ENCODE peak calls at places on chromosome 17, in nine cellular contexts. Q is mesenchymal stem cell, A is gastrocnemius medialis, H is GM12865, Y is neural progenitor cell, I is fibroblast of the aortic adventitia, U is A673, E is mesendoderm, M is left lung. R is an unnamed sample.

GRCh38 chr17:61054430-61054829 is 345.2 kb upstream of the TBX2 start:
- DNase-seq in M (no peak), E (no peak), I (peak; percentile 33), U (no peak), A (no peak), Y (no peak), Q (no peak), H (no peak), R (no peak)

GRCh38 chr17:76726766-76727718 is at the start of gene METTL23:
- DNase-seq in M (no peak), U (peak; percentile 69), H (peak; percentile 93), Y (peak; percentile 81), A (peak; percentile 87), Q (peak; percentile 82), E (peak; percentile 79), I (peak; percentile 75), R (peak; percentile 81)

GRCh38 chr17:36934759-36935630 is 2.3 kb upstream of the LHX1 start:
- DNase-seq in E (peak; percentile 79), U (no peak), I (no peak), H (no peak), Q (no peak), A (no peak), Y (peak; percentile 85), M (peak; percentile 78), R (no peak)

GRCh38 chr17:37719866-37720265 is 25.0 kb downstream of the HNF1B start:
- DNase-seq in I (no peak), U (no peak), M (no peak), E (no peak), Q (no peak), Y (no peak), H (no peak), A (no peak), R (no peak)

GRCh38 chr17:8120520-8121443 is 2.5 kb upstream of the ALOXE3 start:
- DNase-seq in U (peak; percentile 91), A (no peak), M (peak; percentile 86), I (peak; percentile 76), Q (peak; percentile 85), E (peak; percentile 93), Y (peak; percentile 87), H (peak; percentile 91), R (peak; percentile 85)

GRCh38 chr17:20991276-20992037 is 51.4 kb downstream of the USP22 start:
- DNase-seq in A (no peak), U (no peak), E (no peak), Y (no peak), Q (no peak), I (no peak), M (no peak), H (no peak), R (no peak)

GRCh38 chr17:2695961-2696760 is 15.4 kb downstream of the CLUH start:
- DNase-seq in A (peak; percentile 14), I (no peak), M (peak; percentile 74), Q (no peak), H (no peak), U (no peak), Y (no peak), E (no peak), R (no peak)

GRCh38 chr17:76036497-76037380 is 9.6 kb upstream of the EVPL start:
- DNase-seq in M (peak; percentile 66), Q (no peak), U (no peak), H (no peak), I (peak; percentile 15), E (no peak), A (no peak), Y (peak; percentile 46), R (no peak)

GRCh38 chr17:5950871-5951270 is 119.3 kb upstream of the WSCD1 start:
- DNase-seq in A (no peak), M (no peak), U (no peak), E (no peak), Q (no peak), H (no peak), I (no peak), Y (peak; percentile 16), R (peak; percentile 86)

GRCh38 chr17:82435601-82436583 is 14.7 kb downstream of the CYBC1 start:
- DNase-seq in M (no peak), Q (no peak), E (no peak), H (no peak), A (no peak), U (no peak), I (no peak), Y (no peak), R (no peak)

GRCh38 chr17:16013943-16014407 is 14.4 kb downstream of the TTC19 start:
- DNase-seq in E (peak; percentile 45), U (peak; percentile 57), Y (peak; percentile 24), I (peak; percentile 82), H (no peak), Q (peak; percentile 86), M (no peak), A (no peak), R (no peak)

GRCh38 chr17:40373324-40373723 is 8.8 kb upstream of the GJD3 start:
- DNase-seq in Q (peak; percentile 82), U (no peak), E (no peak), H (no peak), A (no peak), M (no peak), I (peak; percentile 91), Y (no peak), R (no peak)

GRCh38 chr17:43418441-43419374 is 19.9 kb downstream of the ARL4D start:
- DNase-seq in E (peak; percentile 77), A (no peak), U (peak; percentile 35), I (peak; percentile 82), H (no peak), Y (peak; percentile 22), M (no peak), Q (peak; percentile 93), R (peak; percentile 97)

GRCh38 chr17:46059457-46059856 is 60.4 kb downstream of the STH start:
- DNase-seq in M (no peak), H (no peak), Q (no peak), Y (no peak), E (no peak), I (no peak), U (no peak), A (no peak), R (no peak)
- H3K4me3 ChIP-seq in M (no peak overlapping the region), H (no peak overlapping the region), Q (no peak overlapping the region), Y (no peak overlapping the region), E (no peak overlapping the region), I (no peak overlapping the region), U (no peak overlapping the region), A (no peak overlapping the region), R (no peak overlapping the region)

GRCh38 chr17:50635720-50636144 is 1.1 kb downstream of the ABCC3 start:
- DNase-seq in Q (no peak), E (no peak), U (no peak), M (peak; percentile 2), Y (no peak), H (no peak), I (no peak), A (no peak), R (no peak)
- H3K4me3 ChIP-seq in Q (no peak overlapping the region), E (no peak overlapping the region), U (no peak overlapping the region), M (peak overlapping the region; percentile 68), Y (no peak overlapping the region), H (no peak overlapping the region), I (peak overlapping the region; percentile 14), A (no peak overlapping the region), R (no peak overlapping the region)

GRCh38 chr17:34257299-34257985 is 2.4 kb downstream of the CCL2 start:
- DNase-seq in M (no peak), I (peak; percentile 36), Y (no peak), H (no peak), E (no peak), Q (no peak), U (no peak), A (no peak), R (no peak)

GRCh38 chr17:34255381-34255732 is 272 bp downstream of the CCL2 start:
- DNase-seq in A (no peak), I (no peak), Q (no peak), M (no peak), U (no peak), Y (no peak), H (no peak), E (no peak), R (no peak)

GRCh38 chr17:34254651-34255380 is at the start of gene CCL2:
- DNase-seq in I (peak; percentile 90), Q (peak; percentile 82), M (no peak), E (peak; percentile 96), H (no peak), A (peak; percentile 59), Y (peak; percentile 73), U (peak; percentile 47), R (peak; percentile 15)

GRCh38 chr17:34254146-34254545 is 939 bp upstream of the CCL2 start:
- DNase-seq in U (no peak), I (peak; percentile 96), M (no peak), Y (no peak), Q (peak; percentile 72), A (peak; percentile 31), E (peak; percentile 42), H (no peak), R (no peak)

GRCh38 chr17:34255841-34256240 is 756 bp downstream of the CCL2 start:
- DNase-seq in E (no peak), M (no peak), Y (no peak), H (no peak), Q (no peak), A (no peak), U (no peak), I (no peak), R (no peak)
- H3K4me3 ChIP-seq in E (no peak overlapping the region), M (peak overlapping the region; percentile 14), Y (peak overlapping the region; percentile 49), H (no peak overlapping the region), Q (no peak overlapping the region), A (peak overlapping the region; percentile 48), U (no peak overlapping the region), I (peak overlapping the region; percentile 79), R (no peak overlapping the region)

GRCh38 chr17:80995131-80995530 is 3.5 kb downstream of the CHMP6 start:
- DNase-seq in I (no peak), U (no peak), M (peak; percentile 68), Y (no peak), Q (no peak), H (no peak), E (no peak), A (no peak), R (no peak)

GRCh38 chr17:80990921-80991644 is 558 bp upstream of the CHMP6 start:
- DNase-seq in I (no peak), A (no peak), Y (no peak), U (no peak), M (peak; percentile 72), H (no peak), Q (no peak), E (no peak), R (no peak)

GRCh38 chr17:80991645-80992076 is at the start of gene CHMP6:
- DNase-seq in I (peak; percentile 67), Q (peak; percentile 75), H (peak; percentile 88), E (peak; percentile 84), Y (peak; percentile 89), U (peak; percentile 87), M (peak; percentile 93), A (peak; percentile 63), R (peak; percentile 85)

GRCh38 chr17:80992077-80992947 is 671 bp downstream of the CHMP6 start:
- DNase-seq in U (no peak), I (no peak), H (no peak), E (no peak), A (no peak), Y (peak; percentile 57), M (peak; percentile 84), Q (peak; percentile 26), R (no peak)

DNA sequence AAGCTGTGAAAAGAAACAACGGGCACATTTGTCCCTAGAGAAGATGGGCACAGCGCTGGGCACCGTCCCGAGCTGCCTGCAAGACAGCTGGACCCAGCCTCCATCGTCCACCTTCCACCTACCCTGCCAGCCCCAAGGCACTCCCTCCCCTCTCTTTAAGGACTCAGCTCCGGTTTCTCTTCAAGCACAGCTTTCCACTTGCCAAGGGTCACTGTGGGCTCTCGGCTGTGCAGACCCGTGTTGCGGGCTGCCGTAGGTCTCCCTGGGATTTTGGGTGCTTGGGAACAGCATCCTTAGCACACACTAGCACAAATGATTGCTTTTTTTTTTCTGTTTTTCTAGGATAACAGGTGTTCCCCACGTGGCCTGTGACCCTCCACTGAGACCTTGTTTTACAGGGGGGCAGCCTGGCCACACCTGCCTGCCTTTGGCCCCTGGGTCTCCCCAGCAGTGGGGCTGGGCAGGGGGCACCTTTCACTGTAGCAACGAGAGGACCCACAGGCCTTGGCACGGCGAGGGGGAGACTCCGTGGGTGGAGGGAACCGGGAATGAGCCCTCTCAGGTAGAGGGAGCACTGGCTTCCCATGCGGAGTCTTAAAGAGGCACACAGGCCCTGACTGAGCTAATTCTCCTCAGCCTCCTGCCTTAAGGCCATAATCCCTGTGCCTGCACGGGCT is 1.4 kb downstream of the CHMP6 start:
- DNase-seq in Y (no peak), A (no peak), U (no peak), H (no peak), M (peak; percentile 68), Q (no peak), I (no peak), E (no peak), R (peak; percentile 81)
- H3K4me3 ChIP-seq in Y (peak overlapping the region; percentile 93), A (peak overlapping the region; percentile 73), U (peak overlapping the region; percentile 98), H (peak overlapping the region; percentile 66), M (peak overlapping the region; percentile 70), Q (no peak overlapping the region), I (peak overlapping the region; percentile 76), E (no peak overlapping the region), R (peak overlapping the region; percentile 46)

R was measured in WERI-Rb-1.